ENCODE peak calls at places on chromosomes 4 and X, in six cellular contexts. One of them, this sample, is unnamed.
A peak's percentile ranks its signal among the peaks of the same experiment; 100 is the strongest.

GRCh38 chr4:138868562-138868961 is 147.0 kb upstream of the NOCT start:
- DNase-seq in lung: no peak
- DNase-seq in CD8-positive, alpha-beta memory T cell: no peak
- DNase-seq in DND-41: no peak
- DNase-seq in cardiac muscle cell: no peak
- DNase-seq in CD4-positive, alpha-beta memory T cell: no peak
- DNase-seq in this sample: no peak

GRCh38 chr4:140095694-140096482 is 58.1 kb downstream of the MAML3 start:
- DNase-seq in CD8-positive, alpha-beta memory T cell: peak; percentile 69
- DNase-seq in cardiac muscle cell: peak; percentile 52
- DNase-seq in lung: no peak
- DNase-seq in DND-41: peak; percentile 85
- DNase-seq in CD4-positive, alpha-beta memory T cell: peak; percentile 91
- DNase-seq in this sample: peak; percentile 72

GRCh38 chrX:42567268-42567667 is 210.7 kb downstream of the PPP1R2C start:
- DNase-seq in CD8-positive, alpha-beta memory T cell: no peak
- DNase-seq in CD4-positive, alpha-beta memory T cell: no peak
- DNase-seq in lung: no peak
- DNase-seq in cardiac muscle cell: no peak
- DNase-seq in DND-41: no peak
- DNase-seq in this sample: no peak

GRCh38 chr4:169305651-169306050 is 34.9 kb upstream of the SH3RF1 start:
- DNase-seq in DND-41: no peak
- DNase-seq in CD8-positive, alpha-beta memory T cell: no peak
- DNase-seq in CD4-positive, alpha-beta memory T cell: no peak
- DNase-seq in cardiac muscle cell: no peak
- DNase-seq in lung: no peak
- DNase-seq in this sample: no peak

GRCh38 chr4:73679836-73680235 is 59.6 kb upstream of the RASSF6 start:
- DNase-seq in CD4-positive, alpha-beta memory T cell: no peak
- DNase-seq in lung: no peak
- DNase-seq in cardiac muscle cell: no peak
- DNase-seq in CD8-positive, alpha-beta memory T cell: no peak
- DNase-seq in DND-41: no peak
- DNase-seq in this sample: no peak

GRCh38 chr4:8410641-8411271 is 29.8 kb downstream of the ACOX3 start:
- DNase-seq in CD4-positive, alpha-beta memory T cell: no peak
- DNase-seq in lung: peak; percentile 44
- DNase-seq in CD8-positive, alpha-beta memory T cell: no peak
- DNase-seq in DND-41: peak; percentile 12
- DNase-seq in cardiac muscle cell: peak; percentile 80
- DNase-seq in this sample: no peak

GRCh38 chr4:5156677-5157076 is 105.4 kb downstream of the STK32B start:
- DNase-seq in cardiac muscle cell: no peak
- DNase-seq in lung: no peak
- DNase-seq in CD4-positive, alpha-beta memory T cell: no peak
- DNase-seq in DND-41: no peak
- DNase-seq in CD8-positive, alpha-beta memory T cell: no peak
- DNase-seq in this sample: no peak

GRCh38 chr4:99324978-99325377 is 3.8 kb upstream of the ADH1B start:
- DNase-seq in CD4-positive, alpha-beta memory T cell: no peak
- DNase-seq in DND-41: no peak
- DNase-seq in lung: peak; percentile 56
- DNase-seq in CD8-positive, alpha-beta memory T cell: no peak
- DNase-seq in cardiac muscle cell: no peak
- DNase-seq in this sample: no peak

GRCh38 chr4:170124391-170124790 is 34.6 kb upstream of the AADAT start:
- DNase-seq in lung: no peak
- DNase-seq in CD4-positive, alpha-beta memory T cell: no peak
- DNase-seq in CD8-positive, alpha-beta memory T cell: no peak
- DNase-seq in cardiac muscle cell: no peak
- DNase-seq in DND-41: no peak
- DNase-seq in this sample: no peak

GRCh38 chr4:20672262-20672661 is 28.0 kb upstream of the PACRGL start:
- DNase-seq in CD4-positive, alpha-beta memory T cell: no peak
- DNase-seq in DND-41: no peak
- DNase-seq in lung: no peak
- DNase-seq in cardiac muscle cell: no peak
- DNase-seq in CD8-positive, alpha-beta memory T cell: no peak
- DNase-seq in this sample: no peak

GRCh38 chr4:150591904-150592303 is 10.0 kb downstream of the MAB21L2 start:
- DNase-seq in DND-41: no peak
- DNase-seq in cardiac muscle cell: no peak
- DNase-seq in CD8-positive, alpha-beta memory T cell: no peak
- DNase-seq in lung: no peak
- DNase-seq in CD4-positive, alpha-beta memory T cell: no peak
- DNase-seq in this sample: no peak

GRCh38 chr4:128528793-128529553 is 241.4 kb upstream of the PGRMC2 start:
- DNase-seq in CD4-positive, alpha-beta memory T cell: no peak
- DNase-seq in cardiac muscle cell: peak; percentile 67
- DNase-seq in DND-41: no peak
- DNase-seq in lung: peak; percentile 48
- DNase-seq in CD8-positive, alpha-beta memory T cell: no peak
- DNase-seq in this sample: no peak

GRCh38 chr4:140426610-140427103 is 791 bp downstream of the CLGN start:
- DNase-seq in cardiac muscle cell: peak; percentile 65
- DNase-seq in lung: no peak
- DNase-seq in DND-41: peak; percentile 16
- DNase-seq in CD8-positive, alpha-beta memory T cell: no peak
- DNase-seq in CD4-positive, alpha-beta memory T cell: no peak
- DNase-seq in this sample: no peak

GRCh38 chrX:12901486-12901885 is 4.9 kb upstream of the TLR8 start:
- DNase-seq in CD4-positive, alpha-beta memory T cell: peak; percentile 49
- DNase-seq in DND-41: peak; percentile 72
- DNase-seq in cardiac muscle cell: peak; percentile 40
- DNase-seq in lung: peak; percentile 66
- DNase-seq in CD8-positive, alpha-beta memory T cell: peak; percentile 46
- DNase-seq in this sample: peak; percentile 64

GRCh38 chr4:152619556-152619955 is 60.2 kb downstream of the TMEM154 start:
- DNase-seq in CD8-positive, alpha-beta memory T cell: no peak
- DNase-seq in lung: no peak
- DNase-seq in DND-41: no peak
- DNase-seq in CD4-positive, alpha-beta memory T cell: no peak
- DNase-seq in cardiac muscle cell: no peak
- DNase-seq in this sample: no peak

GRCh38 chrX:37995428-37995827 is 10.9 kb upstream of the SYTL5 start:
- DNase-seq in CD8-positive, alpha-beta memory T cell: no peak
- DNase-seq in cardiac muscle cell: no peak
- DNase-seq in DND-41: no peak
- DNase-seq in CD4-positive, alpha-beta memory T cell: no peak
- DNase-seq in lung: no peak
- DNase-seq in this sample: no peak

GRCh38 chrX:13747836-13748235 is 13.3 kb downstream of the OFD1 start:
- DNase-seq in CD8-positive, alpha-beta memory T cell: peak; percentile 27
- DNase-seq in lung: no peak
- DNase-seq in cardiac muscle cell: peak; percentile 60
- DNase-seq in CD4-positive, alpha-beta memory T cell: peak; percentile 46
- DNase-seq in DND-41: peak; percentile 20
- DNase-seq in this sample: peak; percentile 26

GRCh38 chrX:128601706-128602105 is 549.5 kb upstream of the ACTRT1 start:
- DNase-seq in CD4-positive, alpha-beta memory T cell: no peak
- DNase-seq in lung: no peak
- DNase-seq in cardiac muscle cell: no peak
- DNase-seq in DND-41: no peak
- DNase-seq in CD8-positive, alpha-beta memory T cell: no peak
- DNase-seq in this sample: no peak

GRCh38 chrX:136476501-136476900 is 11.2 kb upstream of the BRS3 start:
- DNase-seq in cardiac muscle cell: no peak
- DNase-seq in CD8-positive, alpha-beta memory T cell: no peak
- DNase-seq in DND-41: no peak
- DNase-seq in CD4-positive, alpha-beta memory T cell: no peak
- DNase-seq in lung: no peak
- DNase-seq in this sample: no peak

GRCh38 chrX:136480383-136480782 is 7.4 kb upstream of the BRS3 start:
- DNase-seq in CD8-positive, alpha-beta memory T cell: no peak
- DNase-seq in DND-41: no peak
- DNase-seq in CD4-positive, alpha-beta memory T cell: no peak
- DNase-seq in cardiac muscle cell: no peak
- DNase-seq in lung: no peak
- DNase-seq in this sample: no peak

GRCh38 chrX:136477026-136477425 is 10.7 kb upstream of the BRS3 start:
- DNase-seq in CD8-positive, alpha-beta memory T cell: no peak
- DNase-seq in cardiac muscle cell: no peak
- DNase-seq in lung: no peak
- DNase-seq in DND-41: no peak
- DNase-seq in CD4-positive, alpha-beta memory T cell: no peak
- DNase-seq in this sample: no peak

GRCh38 chrX:136473663-136474062 is 14.1 kb upstream of the BRS3 start:
- DNase-seq in CD8-positive, alpha-beta memory T cell: no peak
- DNase-seq in cardiac muscle cell: no peak
- DNase-seq in CD4-positive, alpha-beta memory T cell: no peak
- DNase-seq in DND-41: no peak
- DNase-seq in lung: no peak
- DNase-seq in this sample: no peak

DNA sequence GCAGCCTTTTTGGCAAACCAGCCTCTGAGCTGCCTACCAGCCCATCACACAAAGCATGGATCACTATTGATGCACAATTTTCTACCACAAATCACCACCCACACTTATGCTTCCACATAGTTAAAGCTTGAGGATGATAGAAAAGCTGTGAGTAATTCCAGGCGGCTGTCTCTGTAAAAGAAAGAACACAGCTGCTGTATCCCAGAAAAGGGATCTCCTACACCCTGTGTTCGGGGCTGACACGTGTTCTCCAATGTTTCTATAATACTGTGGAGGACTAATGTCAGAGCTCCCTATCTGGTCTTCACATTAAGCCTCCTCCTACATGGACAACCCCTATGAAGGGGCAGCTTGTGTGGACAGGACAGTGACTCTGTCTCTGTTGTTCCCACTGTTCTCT is 12.5 kb upstream of the BRS3 start:
- DNase-seq in cardiac muscle cell: no peak
- DNase-seq in DND-41: no peak
- DNase-seq in CD4-positive, alpha-beta memory T cell: no peak
- DNase-seq in CD8-positive, alpha-beta memory T cell: no peak
- DNase-seq in lung: no peak
- DNase-seq in this sample: no peak
- H3K9me3 ChIP-seq in cardiac muscle cell: no peaks in the 10 kb centered on the region
- H3K9me3 ChIP-seq in DND-41: no peaks in the 10 kb centered on the region
- H3K9me3 ChIP-seq in CD4-positive, alpha-beta memory T cell: no peaks in the 10 kb centered on the region
- H3K9me3 ChIP-seq in CD8-positive, alpha-beta memory T cell: no peaks in the 10 kb centered on the region
- H3K9me3 ChIP-seq in lung: no peaks in the 10 kb centered on the region
- H3K9me3 ChIP-seq in this sample: no peaks in the 10 kb centered on the region

GRCh38 chrX:119624951-119625668 is 18.9 kb upstream of the NKRF start:
- DNase-seq in cardiac muscle cell: no peak
- DNase-seq in CD8-positive, alpha-beta memory T cell: no peak
- DNase-seq in lung: no peak
- DNase-seq in CD4-positive, alpha-beta memory T cell: no peak
- DNase-seq in DND-41: no peak
- DNase-seq in this sample: no peak
- H3K27ac ChIP-seq in cardiac muscle cell: no peak overlapping the region
- H3K27ac ChIP-seq in CD8-positive, alpha-beta memory T cell: no peak overlapping the region
- H3K27ac ChIP-seq in lung: no peak overlapping the region
- H3K27ac ChIP-seq in CD4-positive, alpha-beta memory T cell: no peak overlapping the region
- H3K27ac ChIP-seq in DND-41: no peak overlapping the region
- H3K27ac ChIP-seq in this sample: no peak overlapping the region

GRCh38 chrX:47749185-47749967 is 87.3 kb upstream of the ZNF81 start:
- DNase-seq in CD8-positive, alpha-beta memory T cell: no peak
- DNase-seq in lung: no peak
- DNase-seq in cardiac muscle cell: no peak
- DNase-seq in DND-41: no peak
- DNase-seq in CD4-positive, alpha-beta memory T cell: no peak
- DNase-seq in this sample: no peak

GRCh38 chrX:47745386-47745785 is 86.4 kb upstream of the UXT start:
- DNase-seq in lung: no peak
- DNase-seq in CD8-positive, alpha-beta memory T cell: no peak
- DNase-seq in cardiac muscle cell: no peak
- DNase-seq in DND-41: no peak
- DNase-seq in CD4-positive, alpha-beta memory T cell: no peak
- DNase-seq in this sample: no peak

GRCh38 chrX:47743504-47743903 is 84.5 kb upstream of the UXT start:
- DNase-seq in DND-41: no peak
- DNase-seq in cardiac muscle cell: no peak
- DNase-seq in lung: no peak
- DNase-seq in CD8-positive, alpha-beta memory T cell: no peak
- DNase-seq in CD4-positive, alpha-beta memory T cell: no peak
- DNase-seq in this sample: no peak

GRCh38 chrX:47748576-47748975 is 88.1 kb upstream of the ZNF81 start:
- DNase-seq in DND-41: no peak
- DNase-seq in lung: no peak
- DNase-seq in cardiac muscle cell: no peak
- DNase-seq in CD8-positive, alpha-beta memory T cell: no peak
- DNase-seq in CD4-positive, alpha-beta memory T cell: no peak
- DNase-seq in this sample: no peak

GRCh38 chrX:47746446-47746845 is 87.5 kb upstream of the UXT start:
- DNase-seq in CD4-positive, alpha-beta memory T cell: no peak
- DNase-seq in lung: no peak
- DNase-seq in cardiac muscle cell: no peak
- DNase-seq in DND-41: no peak
- DNase-seq in CD8-positive, alpha-beta memory T cell: no peak
- DNase-seq in this sample: no peak
- H3K4me1 ChIP-seq in CD4-positive, alpha-beta memory T cell: no peaks in the 10 kb centered on the region
- H3K4me1 ChIP-seq in lung: no peaks in the 10 kb centered on the region
- H3K4me1 ChIP-seq in cardiac muscle cell: no peaks in the 10 kb centered on the region
- H3K4me1 ChIP-seq in DND-41: no peaks in the 10 kb centered on the region
- H3K4me1 ChIP-seq in CD8-positive, alpha-beta memory T cell: no peaks in the 10 kb centered on the region
- H3K4me1 ChIP-seq in this sample: no peaks in the 10 kb centered on the region

GRCh38 chrX:55709735-55710134 is 7.8 kb upstream of the RRAGB start:
- DNase-seq in DND-41: no peak
- DNase-seq in cardiac muscle cell: no peak
- DNase-seq in CD8-positive, alpha-beta memory T cell: no peak
- DNase-seq in CD4-positive, alpha-beta memory T cell: no peak
- DNase-seq in lung: no peak
- DNase-seq in this sample: no peak
- H3K9me3 ChIP-seq in DND-41: no peaks in the 10 kb centered on the region
- H3K9me3 ChIP-seq in cardiac muscle cell: no peaks in the 10 kb centered on the region
- H3K9me3 ChIP-seq in CD8-positive, alpha-beta memory T cell: no peaks in the 10 kb centered on the region
- H3K9me3 ChIP-seq in CD4-positive, alpha-beta memory T cell: no peaks in the 10 kb centered on the region
- H3K9me3 ChIP-seq in lung: peaks cover 2% of the 10 kb centered on the region
- H3K9me3 ChIP-seq in this sample: no peaks in the 10 kb centered on the region

GRCh38 chrX:40418413-40419195 is 162.2 kb upstream of the ATP6AP2 start:
- DNase-seq in lung: no peak
- DNase-seq in DND-41: peak; percentile 8
- DNase-seq in cardiac muscle cell: no peak
- DNase-seq in CD4-positive, alpha-beta memory T cell: no peak
- DNase-seq in CD8-positive, alpha-beta memory T cell: no peak
- DNase-seq in this sample: no peak
- H3K27ac ChIP-seq in lung: no peak overlapping the region
- H3K27ac ChIP-seq in DND-41: no peak overlapping the region
- H3K27ac ChIP-seq in cardiac muscle cell: no peak overlapping the region
- H3K27ac ChIP-seq in CD4-positive, alpha-beta memory T cell: no peak overlapping the region
- H3K27ac ChIP-seq in CD8-positive, alpha-beta memory T cell: no peak overlapping the region
- H3K27ac ChIP-seq in this sample: no peak overlapping the region

GRCh38 chr4:1019320-1019719 is 7.9 kb downstream of the FGFRL1 start:
- DNase-seq in lung: no peak
- DNase-seq in cardiac muscle cell: no peak
- DNase-seq in CD8-positive, alpha-beta memory T cell: no peak
- DNase-seq in CD4-positive, alpha-beta memory T cell: no peak
- DNase-seq in DND-41: no peak
- DNase-seq in this sample: no peak
- H3K4me1 ChIP-seq in lung: no peaks in the 10 kb centered on the region
- H3K4me1 ChIP-seq in cardiac muscle cell: peaks cover 14% of the 10 kb centered on the region
- H3K4me1 ChIP-seq in CD8-positive, alpha-beta memory T cell: no peaks in the 10 kb centered on the region
- H3K4me1 ChIP-seq in CD4-positive, alpha-beta memory T cell: peaks cover 5% of the 10 kb centered on the region
- H3K4me1 ChIP-seq in DND-41: no peaks in the 10 kb centered on the region
- H3K4me1 ChIP-seq in this sample: no peaks in the 10 kb centered on the region

This sample was measured in naive thymus-derived CD4-positive, alpha-beta T cell.